ENCODE peak calls at places on chromosomes 5 and 9, in six cellular contexts. C is SK-N-SH, Z is WTC11, I is GM12864, T is A549, P is transverse colon. K is an unnamed sample.

GRCh38 chr9:130682490-130683121 is 11.0 kb upstream of the EXOSC2 start:
- DNase-seq in T (peak; percentile 89), C (peak; percentile 89), Z (peak; percentile 79), P (peak; percentile 86), I (no peak), K (peak; percentile 81)

GRCh38 chr9:109903515-109904138 is 123.6 kb downstream of the PALM2AKAP2 start:
- DNase-seq in Z (peak; percentile 59), P (peak; percentile 70), C (peak; percentile 62), I (no peak), T (peak; percentile 81), K (peak; percentile 55)

GRCh38 chr9:128310461-128310860 is 11.8 kb downstream of the TRUB2 start:
- DNase-seq in T (no peak), P (no peak), Z (no peak), C (no peak), I (no peak), K (no peak)

GRCh38 chr5:151770383-151771258 is 1.1 kb upstream of the G3BP1 start:
- DNase-seq in T (peak; percentile 52), P (peak; percentile 65), I (no peak), Z (peak; percentile 79), C (peak; percentile 67), K (peak; percentile 44)

GRCh38 chr9:134315716-134316443 is 10.4 kb upstream of the RXRA start:
- DNase-seq in Z (no peak), C (no peak), P (no peak), T (no peak), I (no peak), K (no peak)

GRCh38 chr9:137689745-137690529 is 71.1 kb downstream of the EHMT1 start:
- DNase-seq in T (peak; percentile 72), P (no peak), C (no peak), I (no peak), Z (no peak), K (no peak)

GRCh38 chr9:78396087-78396486 is 99.2 kb downstream of the PSAT1 start:
- DNase-seq in I (no peak), Z (no peak), P (no peak), T (no peak), C (no peak), K (no peak)

GRCh38 chr5:108380531-108381021 is 1.3 kb downstream of the FBXL17 start:
- DNase-seq in I (peak; percentile 53), Z (peak; percentile 61), P (peak; percentile 48), C (peak; percentile 74), T (peak; percentile 26), K (peak; percentile 83)

GRCh38 chr5:85049020-85049419 is 664.3 kb upstream of the EDIL3 start:
- DNase-seq in P (no peak), I (no peak), C (no peak), T (peak; percentile 12), Z (no peak), K (no peak)
- TF ChIP-seq CTCF in P (peak; percentile 29), I (no peak), C (peak; percentile 57), T (no peak), Z (no peak), K (peak; percentile 17)

GRCh38 chr5:69213513-69214215 is 21.0 kb upstream of the CDK7 start:
- DNase-seq in P (no peak), Z (no peak), T (peak; percentile 23), C (no peak), I (no peak), K (no peak)

GRCh38 chr5:69217154-69217731 is 17.4 kb upstream of the CDK7 start:
- DNase-seq in P (peak; percentile 99), T (no peak), Z (no peak), C (peak; percentile 98), I (peak; percentile 80), K (peak; percentile 97)

GRCh38 chr5:69219939-69220338 is 14.7 kb upstream of the CDK7 start:
- DNase-seq in C (no peak), Z (no peak), P (no peak), I (no peak), T (no peak), K (no peak)

GRCh38 chr5:69212022-69212421 is 22.6 kb downstream of the CENPH start:
- DNase-seq in P (no peak), I (no peak), T (no peak), Z (no peak), C (no peak), K (no peak)

DNA sequence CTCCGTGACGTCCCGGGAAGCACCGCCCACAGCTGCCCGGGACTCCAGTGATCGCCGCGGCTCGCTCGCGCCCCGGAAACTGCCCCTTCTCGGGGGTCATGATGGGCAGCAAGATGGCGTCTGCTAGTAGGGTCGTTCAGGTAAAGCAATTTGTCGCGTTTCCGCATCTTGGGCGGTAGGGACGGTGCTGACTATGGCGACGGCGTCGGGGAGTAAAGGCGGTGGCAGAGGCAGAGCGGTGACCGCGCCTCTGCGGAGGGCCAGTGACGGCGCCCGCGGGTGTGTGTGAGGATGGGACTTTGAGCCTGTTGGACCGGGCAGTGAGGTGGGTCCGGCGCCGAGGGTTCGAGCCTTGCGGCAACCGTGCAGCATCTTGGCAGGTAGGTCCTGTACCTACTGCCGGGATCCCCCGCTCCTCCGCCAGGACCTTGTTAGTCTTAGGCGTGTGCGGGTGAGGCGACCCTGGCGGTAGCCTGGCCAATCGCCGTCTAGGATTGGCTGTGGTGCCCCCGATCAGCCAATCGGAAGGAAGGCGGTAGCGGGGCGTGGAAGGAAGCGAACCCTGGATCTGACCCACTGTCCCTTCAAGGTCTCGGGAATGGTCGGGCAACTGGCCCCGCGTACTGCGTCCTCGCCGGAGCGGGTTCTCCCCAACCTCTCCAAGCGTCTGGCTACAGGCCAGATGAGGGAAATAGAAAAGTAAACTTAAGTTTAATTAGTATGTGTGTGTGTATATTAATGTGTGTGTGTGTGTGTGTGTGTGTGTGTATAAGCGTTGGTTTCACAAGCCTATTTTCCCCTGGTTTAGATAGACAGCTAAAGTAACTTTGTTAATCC is 16.7 kb upstream of the CDK7 start:
- DNase-seq in Z (peak; percentile 94), C (peak; percentile 94), I (peak; percentile 80), P (peak; percentile 93), T (peak; percentile 94), K (peak; percentile 91)
- TF ChIP-seq CTCF in Z (no peak), C (peak; percentile 13), I (no peak), P (peak; percentile 80), T (no peak), K (no peak)

GRCh38 chr5:80487444-80487828 is 464 bp upstream of the FAM151B start:
- DNase-seq in I (no peak), T (no peak), P (no peak), C (no peak), Z (no peak), K (no peak)

GRCh38 chr5:80495891-80496290 is 8.0 kb downstream of the FAM151B start:
- DNase-seq in C (no peak), T (no peak), Z (no peak), I (no peak), P (no peak), K (no peak)

GRCh38 chr5:80491296-80491695 is 3.4 kb downstream of the FAM151B start:
- DNase-seq in P (no peak), T (no peak), C (no peak), Z (no peak), I (no peak), K (no peak)

GRCh38 chr5:80487829-80488708 is at the start of gene FAM151B:
- DNase-seq in P (peak; percentile 91), C (peak; percentile 95), Z (peak; percentile 96), I (peak; percentile 47), T (peak; percentile 94), K (peak; percentile 79)

DNA sequence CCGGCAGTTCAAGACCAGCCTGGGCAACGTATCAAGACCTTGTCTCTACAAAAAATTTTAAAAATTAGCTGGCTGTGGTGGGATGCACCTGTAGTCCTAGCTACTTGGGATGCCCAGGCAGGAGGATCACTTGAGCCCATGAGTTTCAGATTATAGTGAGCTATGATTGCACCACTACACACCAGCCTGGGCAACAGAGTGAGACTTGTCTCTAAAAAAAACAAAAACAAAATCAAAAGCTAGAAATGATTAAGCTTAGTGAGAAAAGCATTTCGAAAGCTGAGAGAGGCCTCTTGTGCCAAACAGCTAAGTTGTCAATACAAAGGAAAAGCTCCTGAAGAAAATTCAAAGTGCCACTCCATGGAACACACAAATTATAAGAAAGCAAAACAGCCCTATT is 4.8 kb downstream of the FAM151B start:
- DNase-seq in I (no peak), T (no peak), Z (no peak), P (no peak), C (no peak), K (no peak)
- TF ChIP-seq CTCF in I (no peak), T (no peak), Z (no peak), P (no peak), C (no peak), K (no peak)

GRCh38 chr5:82259172-82259800 is 18.9 kb downstream of the RPS23 start:
- DNase-seq in P (no peak), Z (no peak), C (peak; percentile 30), T (peak; percentile 35), I (no peak), K (no peak)
- TF ChIP-seq CTCF in P (no peak), Z (no peak), C (peak; percentile 67), T (peak; percentile 68), I (no peak), K (peak; percentile 51)

GRCh38 chr9:121738969-121739368 is 87.5 kb downstream of the DAB2IP start:
- DNase-seq in P (peak; percentile 46), T (no peak), I (no peak), Z (no peak), C (no peak), K (no peak)
- TF ChIP-seq CTCF in P (no peak), T (no peak), I (no peak), Z (no peak), C (no peak), K (no peak)

GRCh38 chr5:76953551-76954382 is 922 bp downstream of the CRHBP start:
- DNase-seq in Z (peak; percentile 55), T (peak; percentile 11), P (no peak), C (peak; percentile 62), I (no peak), K (no peak)
- TF ChIP-seq CTCF in Z (no peak), T (no peak), P (no peak), C (no peak), I (no peak), K (no peak)

GRCh38 chr5:144487207-144487606 is 316.5 kb downstream of the KCTD16 start:
- DNase-seq in I (no peak), C (no peak), P (no peak), Z (peak; percentile 46), T (no peak), K (no peak)
- TF ChIP-seq CTCF in I (no peak), C (no peak), P (no peak), Z (no peak), T (no peak), K (no peak)

GRCh38 chr5:64594601-64595518 is 89.0 kb downstream of the RGS7BP start:
- DNase-seq in I (no peak), T (peak; percentile 25), Z (peak; percentile 52), C (no peak), P (no peak), K (no peak)
- TF ChIP-seq CTCF in I (peak; percentile 36), T (no peak), Z (no peak), C (peak; percentile 34), P (no peak), K (no peak)

GRCh38 chr9:108434036-108434435 is 421.8 kb downstream of the ACTL7B start:
- DNase-seq in C (no peak), T (no peak), Z (no peak), P (no peak), I (no peak), K (no peak)
- TF ChIP-seq CTCF in C (peak; percentile 31), T (no peak), Z (no peak), P (no peak), I (no peak), K (no peak)

GRCh38 chr9:38431101-38431500 is 6.8 kb upstream of the IGFBPL1 start:
- DNase-seq in Z (no peak), T (no peak), P (no peak), C (no peak), I (no peak), K (no peak)
- TF ChIP-seq CTCF in Z (no peak), T (no peak), P (no peak), C (no peak), I (no peak), K (no peak)

K was measured in GM13977.